ENCODE peak calls at places on chromosomes 12 and 14, in ten cellular contexts. One of them, this sample, is unnamed.
A peak's percentile ranks its signal among the peaks of the same experiment; 100 is the strongest.

GRCh38 chr12:120060196-120060595 is 56.4 kb downstream of the RAB35 start:
- DNase-seq in GM12891: no peak
- DNase-seq in esophagus muscularis mucosa: no peak
- DNase-seq in adrenal gland: no peak
- DNase-seq in transverse colon: peak; percentile 10
- DNase-seq in NB4: no peak
- DNase-seq in gastrocnemius medialis: no peak
- DNase-seq in right lobe of liver: no peak
- DNase-seq in sigmoid colon: no peak
- DNase-seq in endothelial cell of umbilical vein: no peak
- DNase-seq in this sample: no peak

GRCh38 chr14:100108042-100108825 is 43.0 kb downstream of the EVL start:
- DNase-seq in GM12891: peak; percentile 77
- DNase-seq in esophagus muscularis mucosa: peak; percentile 94
- DNase-seq in adrenal gland: peak; percentile 89
- DNase-seq in transverse colon: peak; percentile 89
- DNase-seq in NB4: peak; percentile 80
- DNase-seq in gastrocnemius medialis: peak; percentile 70
- DNase-seq in right lobe of liver: peak; percentile 77
- DNase-seq in sigmoid colon: peak; percentile 88
- DNase-seq in endothelial cell of umbilical vein: peak; percentile 69
- DNase-seq in this sample: peak; percentile 86

GRCh38 chr12:47946413-47947107 is 16.8 kb upstream of the TMEM106C start:
- DNase-seq in GM12891: no peak
- DNase-seq in esophagus muscularis mucosa: no peak
- DNase-seq in adrenal gland: no peak
- DNase-seq in transverse colon: no peak
- DNase-seq in NB4: peak; percentile 79
- DNase-seq in gastrocnemius medialis: no peak
- DNase-seq in right lobe of liver: no peak
- DNase-seq in sigmoid colon: peak; percentile 42
- DNase-seq in endothelial cell of umbilical vein: no peak
- DNase-seq in this sample: no peak

GRCh38 chr12:111056618-111057521 is 136.5 kb upstream of the MYL2 start:
- DNase-seq in GM12891: peak; percentile 65
- DNase-seq in esophagus muscularis mucosa: no peak
- DNase-seq in adrenal gland: no peak
- DNase-seq in transverse colon: peak; percentile 22
- DNase-seq in NB4: peak; percentile 91
- DNase-seq in gastrocnemius medialis: no peak
- DNase-seq in right lobe of liver: no peak
- DNase-seq in sigmoid colon: peak; percentile 37
- DNase-seq in endothelial cell of umbilical vein: no peak
- DNase-seq in this sample: no peak

GRCh38 chr14:42671636-42672035 is 1065.0 kb downstream of the LRFN5 start:
- DNase-seq in GM12891: no peak
- DNase-seq in esophagus muscularis mucosa: no peak
- DNase-seq in adrenal gland: no peak
- DNase-seq in transverse colon: no peak
- DNase-seq in NB4: no peak
- DNase-seq in gastrocnemius medialis: no peak
- DNase-seq in right lobe of liver: no peak
- DNase-seq in sigmoid colon: no peak
- DNase-seq in endothelial cell of umbilical vein: no peak
- DNase-seq in this sample: no peak

GRCh38 chr14:65412189-65412846 is at the start of gene FUT8:
- DNase-seq in GM12891: peak; percentile 61
- DNase-seq in esophagus muscularis mucosa: peak; percentile 96
- DNase-seq in adrenal gland: peak; percentile 97
- DNase-seq in transverse colon: peak; percentile 96
- DNase-seq in NB4: peak; percentile 96
- DNase-seq in gastrocnemius medialis: peak; percentile 95
- DNase-seq in right lobe of liver: peak; percentile 97
- DNase-seq in sigmoid colon: peak; percentile 98
- DNase-seq in endothelial cell of umbilical vein: peak; percentile 98
- DNase-seq in this sample: peak; percentile 98

GRCh38 chr14:106442857-106443256 is 916.5 kb downstream of the TMEM121 start:
- DNase-seq in GM12891: no peak
- DNase-seq in esophagus muscularis mucosa: no peak
- DNase-seq in adrenal gland: no peak
- DNase-seq in transverse colon: no peak
- DNase-seq in NB4: peak; percentile 8
- DNase-seq in gastrocnemius medialis: no peak
- DNase-seq in right lobe of liver: no peak
- DNase-seq in sigmoid colon: no peak
- DNase-seq in endothelial cell of umbilical vein: no peak
- DNase-seq in this sample: no peak

GRCh38 chr14:89728964-89729363 is 225.6 kb downstream of the EFCAB11 start:
- DNase-seq in GM12891: no peak
- DNase-seq in esophagus muscularis mucosa: no peak
- DNase-seq in adrenal gland: no peak
- DNase-seq in transverse colon: no peak
- DNase-seq in NB4: no peak
- DNase-seq in gastrocnemius medialis: no peak
- DNase-seq in right lobe of liver: no peak
- DNase-seq in sigmoid colon: no peak
- DNase-seq in endothelial cell of umbilical vein: no peak
- DNase-seq in this sample: no peak

GRCh38 chr14:22820731-22821130 is 5.5 kb upstream of the SLC7A7 start:
- DNase-seq in GM12891: no peak
- DNase-seq in esophagus muscularis mucosa: no peak
- DNase-seq in adrenal gland: no peak
- DNase-seq in transverse colon: no peak
- DNase-seq in NB4: no peak
- DNase-seq in gastrocnemius medialis: no peak
- DNase-seq in right lobe of liver: no peak
- DNase-seq in sigmoid colon: no peak
- DNase-seq in endothelial cell of umbilical vein: no peak
- DNase-seq in this sample: no peak

DNA sequence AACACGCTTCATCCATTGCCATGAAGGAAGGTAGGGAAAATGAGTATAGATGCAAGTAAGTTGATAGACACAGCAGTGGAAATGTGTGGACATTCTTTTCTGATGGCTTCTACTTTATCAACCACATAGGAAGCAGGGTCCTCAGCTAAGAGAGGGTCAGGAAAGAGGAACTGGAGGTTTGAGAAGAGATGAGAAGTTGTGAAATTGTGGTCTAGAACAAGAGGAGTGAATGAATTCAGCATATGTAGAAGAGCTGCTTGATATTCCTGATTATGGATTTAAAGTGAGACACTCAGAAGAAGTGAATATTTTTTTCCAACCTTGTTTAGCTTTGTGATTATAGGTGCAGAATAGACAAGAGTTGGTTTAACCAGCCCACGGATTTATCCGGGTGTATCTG is 128.5 kb downstream of the SLC15A5 start:
- DNase-seq in GM12891: no peak
- DNase-seq in esophagus muscularis mucosa: no peak
- DNase-seq in adrenal gland: no peak
- DNase-seq in transverse colon: no peak
- DNase-seq in NB4: peak; percentile 81
- DNase-seq in gastrocnemius medialis: no peak
- DNase-seq in right lobe of liver: no peak
- DNase-seq in sigmoid colon: no peak
- DNase-seq in endothelial cell of umbilical vein: no peak
- DNase-seq in this sample: no peak
- TF ChIP-seq POLR2A in GM12891: no peak
- TF ChIP-seq POLR2A in esophagus muscularis mucosa: no peak
- TF ChIP-seq POLR2A in adrenal gland: no peak
- TF ChIP-seq POLR2A in transverse colon: no peak
- TF ChIP-seq POLR2A in NB4: no peak
- TF ChIP-seq POLR2A in gastrocnemius medialis: no peak
- TF ChIP-seq POLR2A in right lobe of liver: no peak
- TF ChIP-seq POLR2A in sigmoid colon: no peak
- TF ChIP-seq POLR2A in endothelial cell of umbilical vein: no peak
- TF ChIP-seq POLR2A in this sample: no peak

GRCh38 chr12:8914716-8915526 is 612 bp downstream of the PHC1 start:
- DNase-seq in GM12891: peak; percentile 67
- DNase-seq in esophagus muscularis mucosa: no peak
- DNase-seq in adrenal gland: peak; percentile 58
- DNase-seq in transverse colon: peak; percentile 62
- DNase-seq in NB4: peak; percentile 65
- DNase-seq in gastrocnemius medialis: no peak
- DNase-seq in right lobe of liver: peak; percentile 69
- DNase-seq in sigmoid colon: peak; percentile 77
- DNase-seq in endothelial cell of umbilical vein: peak; percentile 66
- DNase-seq in this sample: peak; percentile 64
- TF ChIP-seq POLR2A in GM12891: no peak
- TF ChIP-seq POLR2A in esophagus muscularis mucosa: no peak
- TF ChIP-seq POLR2A in adrenal gland: no peak
- TF ChIP-seq POLR2A in transverse colon: no peak
- TF ChIP-seq POLR2A in NB4: no peak
- TF ChIP-seq POLR2A in gastrocnemius medialis: no peak
- TF ChIP-seq POLR2A in right lobe of liver: no peak
- TF ChIP-seq POLR2A in sigmoid colon: no peak
- TF ChIP-seq POLR2A in endothelial cell of umbilical vein: no peak
- TF ChIP-seq POLR2A in this sample: no peak

GRCh38 chr12:6382371-6382770 is 1.6 kb upstream of the LTBR start:
- DNase-seq in GM12891: no peak
- DNase-seq in esophagus muscularis mucosa: no peak
- DNase-seq in adrenal gland: no peak
- DNase-seq in transverse colon: no peak
- DNase-seq in NB4: no peak
- DNase-seq in gastrocnemius medialis: no peak
- DNase-seq in right lobe of liver: no peak
- DNase-seq in sigmoid colon: no peak
- DNase-seq in endothelial cell of umbilical vein: no peak
- DNase-seq in this sample: no peak

GRCh38 chr12:6386038-6386437 is 2.1 kb downstream of the LTBR start:
- DNase-seq in GM12891: no peak
- DNase-seq in esophagus muscularis mucosa: no peak
- DNase-seq in adrenal gland: no peak
- DNase-seq in transverse colon: no peak
- DNase-seq in NB4: no peak
- DNase-seq in gastrocnemius medialis: no peak
- DNase-seq in right lobe of liver: no peak
- DNase-seq in sigmoid colon: no peak
- DNase-seq in endothelial cell of umbilical vein: no peak
- DNase-seq in this sample: no peak

GRCh38 chr12:6386522-6386921 is 2.6 kb downstream of the LTBR start:
- DNase-seq in GM12891: no peak
- DNase-seq in esophagus muscularis mucosa: no peak
- DNase-seq in adrenal gland: no peak
- DNase-seq in transverse colon: no peak
- DNase-seq in NB4: no peak
- DNase-seq in gastrocnemius medialis: no peak
- DNase-seq in right lobe of liver: no peak
- DNase-seq in sigmoid colon: no peak
- DNase-seq in endothelial cell of umbilical vein: no peak
- DNase-seq in this sample: no peak

GRCh38 chr12:6383572-6384498 is at the start of gene LTBR:
- DNase-seq in GM12891: peak; percentile 55
- DNase-seq in esophagus muscularis mucosa: peak; percentile 98
- DNase-seq in adrenal gland: peak; percentile 97
- DNase-seq in transverse colon: peak; percentile 96
- DNase-seq in NB4: peak; percentile 95
- DNase-seq in gastrocnemius medialis: peak; percentile 97
- DNase-seq in right lobe of liver: peak; percentile 98
- DNase-seq in sigmoid colon: peak; percentile 99
- DNase-seq in endothelial cell of umbilical vein: peak; percentile 89
- DNase-seq in this sample: peak; percentile 97

DNA sequence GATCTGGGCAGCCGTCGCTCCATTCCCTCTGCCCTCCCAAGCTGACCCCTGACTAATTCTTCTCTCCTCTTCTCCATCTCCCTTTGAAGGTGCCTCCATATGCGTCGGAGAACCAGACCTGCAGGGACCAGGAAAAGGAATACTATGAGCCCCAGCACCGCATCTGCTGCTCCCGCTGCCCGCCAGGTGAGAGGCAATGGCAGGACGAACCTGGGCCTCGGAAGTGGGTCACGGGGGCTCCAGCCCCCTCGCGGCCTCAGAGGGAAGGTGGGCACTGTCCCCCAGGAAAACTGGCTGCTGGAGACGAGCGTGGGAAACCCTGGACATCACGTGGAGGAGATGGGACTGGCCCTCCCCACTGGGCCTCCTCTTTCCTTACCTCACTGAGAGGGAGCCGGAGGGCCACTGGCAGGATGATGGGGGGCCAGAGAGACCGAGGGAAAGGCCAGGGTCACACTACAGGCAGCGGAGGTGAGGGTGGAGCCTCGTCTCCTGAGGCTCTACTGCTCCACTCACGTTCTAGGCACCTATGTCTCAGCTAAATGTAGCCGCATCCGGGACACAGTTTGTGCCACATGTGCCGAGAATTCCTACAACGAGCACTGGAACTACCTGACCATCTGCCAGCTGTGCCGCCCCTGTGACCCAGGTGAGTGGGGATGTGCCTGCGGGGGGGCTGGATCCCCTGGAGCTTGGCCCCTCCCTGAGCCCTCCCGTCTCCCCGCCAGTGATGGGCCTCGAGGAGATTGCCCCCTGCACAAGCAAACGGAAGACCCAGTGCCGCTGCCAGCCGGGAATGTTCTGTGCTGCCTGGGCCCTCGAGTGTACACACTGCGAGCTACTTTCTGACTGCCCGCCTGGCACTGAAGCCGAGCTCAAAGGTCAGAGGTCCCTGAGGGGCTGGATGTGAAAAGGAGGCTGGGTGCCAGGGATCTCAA is 806 bp downstream of the LTBR start:
- DNase-seq in GM12891: no peak
- DNase-seq in esophagus muscularis mucosa: no peak
- DNase-seq in adrenal gland: no peak
- DNase-seq in transverse colon: peak; percentile 31
- DNase-seq in NB4: no peak
- DNase-seq in gastrocnemius medialis: no peak
- DNase-seq in right lobe of liver: no peak
- DNase-seq in sigmoid colon: peak; percentile 77
- DNase-seq in endothelial cell of umbilical vein: no peak
- DNase-seq in this sample: peak; percentile 41
- TF ChIP-seq POLR2A in GM12891: no peak
- TF ChIP-seq POLR2A in esophagus muscularis mucosa: no peak
- TF ChIP-seq POLR2A in adrenal gland: no peak
- TF ChIP-seq POLR2A in transverse colon: peak; percentile 35
- TF ChIP-seq POLR2A in NB4: no peak
- TF ChIP-seq POLR2A in gastrocnemius medialis: no peak
- TF ChIP-seq POLR2A in right lobe of liver: peak; percentile 52
- TF ChIP-seq POLR2A in sigmoid colon: no peak
- TF ChIP-seq POLR2A in endothelial cell of umbilical vein: no peak
- TF ChIP-seq POLR2A in this sample: no peak

DNA sequence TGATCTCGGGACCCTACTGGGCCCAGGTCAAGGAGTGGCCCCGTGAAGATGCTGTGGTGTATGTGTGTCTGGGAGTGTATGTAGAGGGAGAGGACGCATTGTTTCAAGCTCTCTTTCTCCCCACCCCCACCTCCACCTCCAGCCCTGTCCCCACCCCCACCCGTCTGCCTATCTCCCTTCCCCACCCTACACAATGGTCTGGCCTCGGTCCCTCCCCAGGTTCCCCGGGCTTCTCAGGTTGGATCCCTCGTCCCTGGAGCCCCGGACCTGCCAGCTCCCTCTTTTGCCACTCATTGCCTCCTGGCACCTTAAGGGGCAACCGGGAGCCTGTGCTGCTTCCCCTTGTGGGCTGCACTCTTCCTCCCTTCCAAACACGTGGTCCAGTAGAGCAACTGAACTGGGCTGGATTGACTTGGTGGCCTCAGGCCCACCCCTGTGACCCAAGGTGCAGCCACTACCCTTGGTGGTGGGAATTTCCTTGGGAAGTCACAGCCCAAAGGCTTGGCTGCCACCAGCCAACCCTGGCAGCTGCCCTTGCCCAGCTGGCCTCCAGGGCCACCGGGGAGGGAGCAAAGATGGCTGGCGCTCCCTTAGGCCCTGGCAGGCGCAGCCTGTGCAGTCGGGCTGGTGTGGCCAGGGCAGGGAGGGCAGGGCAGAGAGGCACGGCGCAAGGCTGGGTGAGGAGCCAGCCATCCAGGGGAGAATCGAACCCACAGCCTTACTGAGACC is 628 bp downstream of the VRTN start:
- DNase-seq in GM12891: no peak
- DNase-seq in esophagus muscularis mucosa: no peak
- DNase-seq in adrenal gland: no peak
- DNase-seq in transverse colon: no peak
- DNase-seq in NB4: no peak
- DNase-seq in gastrocnemius medialis: no peak
- DNase-seq in right lobe of liver: no peak
- DNase-seq in sigmoid colon: peak; percentile 40
- DNase-seq in endothelial cell of umbilical vein: no peak
- DNase-seq in this sample: no peak
- TF ChIP-seq POLR2A in GM12891: no peak
- TF ChIP-seq POLR2A in esophagus muscularis mucosa: no peak
- TF ChIP-seq POLR2A in adrenal gland: no peak
- TF ChIP-seq POLR2A in transverse colon: no peak
- TF ChIP-seq POLR2A in NB4: no peak
- TF ChIP-seq POLR2A in gastrocnemius medialis: no peak
- TF ChIP-seq POLR2A in right lobe of liver: no peak
- TF ChIP-seq POLR2A in sigmoid colon: no peak
- TF ChIP-seq POLR2A in endothelial cell of umbilical vein: no peak
- TF ChIP-seq POLR2A in this sample: no peak

This sample was measured in body of pancreas.